ENCODE peak calls at places on chromosomes 16 and 17, in ten cellular contexts. F is heart right ventricle, V is A549, G is SK-N-SH, X is neural progenitor cell, R is vagina, A is GM23338, M is RWPE2, W is transverse colon, B is mucosa of descending colon. K is an unnamed sample. For H3K4me1, the result is how much of the 10 kb centered on the place peaks cover.

GRCh38 chr16:24045641-24046040 is 209.9 kb downstream of the PRKCB start:
- DNase-seq in B (no peak), R (no peak), G (peak), M (no peak), F (no peak), V (peak), W (no peak), X (peak), A (peak), K (no peak)

GRCh38 chr17:30334421-30334820 is 564 bp upstream of the TMIGD1 start:
- DNase-seq in A (no peak), W (no peak), X (no peak), B (no peak), M (no peak), R (no peak), V (no peak), F (no peak), G (no peak), K (no peak)

GRCh38 chr17:63649813-63650212 is 27.6 kb downstream of the MAP3K3 start:
- DNase-seq in W (no peak), R (no peak), A (no peak), V (no peak), F (no peak), X (no peak), M (no peak), G (no peak), B (no peak), K (no peak)

GRCh38 chr17:79188048-79188447 is 113.4 kb downstream of the ENGASE start:
- DNase-seq in F (no peak), A (peak), M (no peak), B (peak), R (no peak), V (peak), G (peak), X (peak), W (no peak), K (no peak)

GRCh38 chr17:1153795-1154546 is 25.8 kb downstream of the ABR start:
- DNase-seq in B (no peak), M (no peak), X (peak), V (peak), G (peak), R (no peak), W (peak), F (no peak), A (peak), K (no peak)

GRCh38 chr16:15822957-15823356 is 33.9 kb downstream of the MYH11 start:
- DNase-seq in M (no peak), A (no peak), G (no peak), W (peak), R (no peak), F (no peak), V (no peak), B (no peak), X (no peak), K (no peak)

GRCh38 chr17:40646791-40647548 is 648 bp downstream of the SMARCE1 start:
- DNase-seq in V (peak), F (no peak), A (peak), X (peak), R (no peak), W (no peak), G (no peak), M (no peak), B (no peak), K (no peak)

GRCh38 chr16:75497558-75497957 is 2.3 kb upstream of the CHST6 start:
- DNase-seq in W (no peak), A (no peak), M (no peak), G (no peak), R (no peak), B (no peak), V (no peak), X (no peak), F (no peak), K (no peak)

GRCh38 chr17:79988163-79988971 is 47.3 kb downstream of the TBC1D16 start:
- DNase-seq in R (no peak), X (no peak), F (no peak), G (no peak), B (peak), W (peak), A (no peak), V (peak), M (peak), K (peak)

GRCh38 chr16:67661101-67661661 is 421 bp downstream of the PARD6A start:
- DNase-seq in G (peak), F (no peak), V (peak), R (no peak), M (no peak), B (peak), X (peak), A (peak), W (no peak), K (peak)

GRCh38 chr17:40442392-40443195 is 656 bp upstream of the IGFBP4 start:
- DNase-seq in X (no peak), M (no peak), R (no peak), V (peak), W (peak), G (no peak), F (peak), B (no peak), A (peak), K (no peak)

GRCh38 chr16:86929149-86929871 is 351.0 kb downstream of the FOXL1 start:
- DNase-seq in X (no peak), B (no peak), M (no peak), R (no peak), V (no peak), A (no peak), G (no peak), F (peak), W (no peak), K (no peak)

GRCh38 chr17:38364741-38365140 is 13.1 kb downstream of the SOCS7 start:
- DNase-seq in M (no peak), A (no peak), V (no peak), W (no peak), R (no peak), G (no peak), X (no peak), B (no peak), F (no peak), K (no peak)

GRCh38 chr17:61209524-61209923 is 190.1 kb upstream of the TBX2 start:
- DNase-seq in R (no peak), M (no peak), W (no peak), X (peak), F (no peak), A (no peak), B (no peak), G (no peak), V (no peak), K (no peak)

GRCh38 chr16:48558269-48558915 is 51.6 kb downstream of the N4BP1 start:
- DNase-seq in F (no peak), A (no peak), M (no peak), B (no peak), V (no peak), R (no peak), X (no peak), W (no peak), G (no peak), K (no peak)

GRCh38 chr17:7220593-7221280 is 999 bp downstream of the ACADVL start:
- DNase-seq in V (peak), W (peak), F (no peak), B (peak), X (peak), G (peak), A (peak), R (no peak), M (no peak), K (no peak)

GRCh38 chr16:24645739-24646645 is 83.5 kb upstream of the TNRC6A start:
- DNase-seq in G (no peak), A (no peak), W (no peak), F (no peak), M (peak), B (no peak), V (peak), R (no peak), X (no peak), K (no peak)

GRCh38 chr16:1393613-1394176 is 20.8 kb downstream of the UNKL start:
- DNase-seq in M (peak), R (no peak), F (no peak), G (no peak), A (no peak), W (no peak), V (no peak), B (no peak), X (no peak), K (no peak)

GRCh38 chr17:59254742-59255141 is 34.4 kb downstream of the GDPD1 start:
- DNase-seq in R (no peak), M (no peak), F (no peak), A (no peak), X (no peak), G (no peak), B (no peak), W (no peak), V (no peak), K (no peak)

GRCh38 chr17:4263282-4264215 is at the start of gene ANKFY1:
- DNase-seq in G (peak), A (peak), W (peak), V (peak), F (peak), R (no peak), X (peak), B (peak), M (peak), K (peak)
- TF ChIP-seq CTCF in G (peak), A (no peak), W (peak), V (no peak), F (no peak), R (no peak), X (peak), B (no peak), M (peak), K (no peak)

GRCh38 chr16:78452030-78452429 is 352.6 kb downstream of the WWOX start:
- DNase-seq in V (no peak), G (no peak), R (no peak), F (no peak), X (no peak), M (no peak), A (no peak), B (no peak), W (no peak), K (no peak)
- H3K4me1 ChIP-seq in V (under half), G (under half), R (under half), F (under half), X (under half), M (under half), A (under half), B (under half), W (under half), K (under half)

DNA sequence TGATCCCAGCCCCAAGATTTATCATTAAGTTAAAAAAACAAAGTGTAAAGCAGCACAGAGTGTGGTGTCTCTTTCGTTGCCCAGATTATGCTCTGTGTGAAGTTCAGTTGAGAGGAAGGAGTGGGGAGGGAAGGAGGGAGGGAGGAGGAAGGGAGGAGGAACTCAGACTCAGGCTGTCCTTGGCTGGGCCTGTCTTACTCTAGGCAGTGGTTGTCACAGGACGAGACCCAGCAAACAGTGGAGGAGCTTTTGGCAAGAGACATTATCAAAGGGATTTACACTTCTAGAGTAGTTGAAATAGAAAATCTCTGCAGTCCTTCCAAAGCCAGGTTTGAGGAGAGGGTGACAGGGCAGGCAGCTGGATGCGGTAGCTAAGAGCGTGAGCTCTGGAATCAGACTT is 27.8 kb downstream of the KNOP1 start:
- DNase-seq in V (no peak), M (no peak), X (no peak), G (no peak), R (no peak), W (no peak), F (no peak), B (no peak), A (no peak), K (no peak)
- TF ChIP-seq CTCF in V (no peak), M (no peak), X (no peak), G (no peak), R (no peak), W (no peak), F (no peak), B (no peak), A (no peak), K (no peak)

DNA sequence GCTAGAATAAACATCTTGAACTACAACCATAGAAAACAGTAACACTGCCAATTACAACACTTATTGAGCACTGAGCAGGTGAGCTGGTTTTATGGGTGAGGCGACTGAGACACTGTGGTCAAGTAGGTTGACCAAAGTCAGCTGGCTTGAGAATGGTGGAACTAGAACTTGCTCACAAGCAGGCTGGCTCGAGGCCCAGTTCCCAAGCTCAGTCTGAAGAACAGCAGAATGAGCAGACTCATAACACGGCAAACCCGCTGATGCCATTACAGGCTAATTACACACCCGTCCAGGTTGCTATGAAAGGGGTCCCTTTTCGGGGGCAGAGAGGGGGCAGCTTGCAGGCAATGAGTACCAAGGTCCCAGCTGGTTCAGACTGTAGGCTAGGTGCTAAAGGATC is 6.5 kb downstream of the ZZEF1 start:
- DNase-seq in M (no peak), G (no peak), W (peak), B (peak), R (no peak), F (peak), V (no peak), A (no peak), X (no peak), K (peak)
- H3K4me1 ChIP-seq in M (under half), G (under half), W (half or more), B (half or more), R (half or more), F (half or more), V (under half), A (under half), X (under half), K (half or more)

GRCh38 chr17:2421315-2422147 is 20.7 kb upstream of the MNT start:
- DNase-seq in W (no peak), A (peak), R (no peak), F (no peak), B (no peak), G (no peak), V (no peak), M (no peak), X (peak), K (no peak)
- TF ChIP-seq CTCF in W (no peak), A (peak), R (no peak), F (no peak), B (no peak), G (peak), V (no peak), M (peak), X (peak), K (no peak)

K was measured in left lung.